ENCODE peak calls at places on chromosomes 16 and 17, in nine cellular contexts. C is GM23338, M is neural progenitor cell, K is OCI-LY7, U is PC-3, H is GM23248, B is MM.1S, N is hepatocyte, R is HCT116. Y is an unnamed sample.

GRCh38 chr17:63702223-63702577 is 2.3 kb upstream of the LIMD2 start:
- DNase-seq in H (no peak), K (peak), R (no peak), M (no peak), B (no peak), U (no peak), C (no peak), N (no peak), Y (no peak)

GRCh38 chr17:67819722-67820121 is 5.6 kb upstream of the BPTF start:
- DNase-seq in C (no peak), H (no peak), K (no peak), M (no peak), B (no peak), R (no peak), U (no peak), N (no peak), Y (no peak)

GRCh38 chr17:61400786-61401279 is 1.2 kb downstream of the TBX2 start:
- DNase-seq in R (no peak), U (no peak), H (peak), K (no peak), M (peak), C (no peak), N (no peak), B (no peak), Y (peak)

GRCh38 chr17:10063730-10064221 is 134.6 kb downstream of the GAS7 start:
- DNase-seq in H (peak), N (peak), K (no peak), C (no peak), U (no peak), B (no peak), R (no peak), M (no peak), Y (no peak)

GRCh38 chr16:24037335-24037734 is 201.6 kb downstream of the PRKCB start:
- DNase-seq in N (no peak), M (no peak), U (no peak), R (no peak), H (no peak), C (no peak), K (no peak), B (no peak), Y (no peak)

GRCh38 chr17:77420804-77421634 is 280.2 kb downstream of the SEC14L1 start:
- DNase-seq in K (peak), R (no peak), U (no peak), C (peak), B (no peak), N (peak), H (peak), M (peak), Y (peak)

GRCh38 chr16:70508752-70509151 is 14.6 kb downstream of the COG4 start:
- DNase-seq in M (no peak), U (peak), R (no peak), B (peak), C (no peak), H (no peak), K (peak), N (no peak), Y (no peak)

GRCh38 chr16:3190949-3191353 is 2.9 kb downstream of the OR1F1 start:
- DNase-seq in B (no peak), K (no peak), M (peak), H (no peak), R (no peak), N (no peak), U (no peak), C (no peak), Y (no peak)

GRCh38 chr17:28476076-28476475 is 2.6 kb downstream of the SLC13A2 start:
- DNase-seq in C (no peak), B (no peak), M (no peak), U (no peak), N (no peak), H (no peak), K (no peak), R (no peak), Y (no peak)

GRCh38 chr16:20520103-20520502 is 56.1 kb downstream of the ACSM2B start:
- DNase-seq in B (no peak), C (no peak), N (no peak), U (no peak), M (no peak), K (no peak), H (no peak), R (no peak), Y (no peak)

GRCh38 chr17:79632432-79632735 is 21.5 kb upstream of the RBFOX3 start:
- DNase-seq in M (no peak), K (no peak), B (no peak), C (no peak), N (no peak), R (no peak), H (no peak), U (no peak), Y (no peak)

GRCh38 chr17:9120471-9120870 is 99.2 kb downstream of the NTN1 start:
- DNase-seq in K (no peak), C (peak), B (no peak), R (peak), H (no peak), M (peak), N (no peak), U (no peak), Y (no peak)

GRCh38 chr17:75706042-75706728 is 15.1 kb upstream of the ITGB4 start:
- DNase-seq in U (no peak), H (no peak), R (no peak), M (no peak), B (no peak), N (no peak), C (no peak), K (no peak), Y (no peak)

GRCh38 chr16:57938936-57939871 is 31.7 kb downstream of the CNGB1 start:
- DNase-seq in H (peak), N (peak), C (no peak), B (no peak), R (peak), K (no peak), M (no peak), U (peak), Y (no peak)

GRCh38 chr17:79594271-79594670 is 16.6 kb downstream of the RBFOX3 start:
- DNase-seq in U (no peak), H (no peak), C (no peak), K (no peak), N (no peak), B (no peak), M (no peak), R (no peak), Y (no peak)

GRCh38 chr17:17822189-17822978 is 14.4 kb downstream of the SREBF1 start:
- DNase-seq in N (no peak), B (no peak), M (no peak), R (no peak), K (no peak), C (no peak), U (no peak), H (peak), Y (no peak)

GRCh38 chr17:40316571-40317344 is 7.8 kb downstream of the RARA start:
- DNase-seq in N (peak), C (peak), M (peak), B (no peak), H (peak), K (no peak), R (peak), U (peak), Y (peak)

GRCh38 chr16:51181495-51181795 is 30.4 kb upstream of the SALL1 start:
- DNase-seq in H (no peak), M (peak), K (peak), B (no peak), C (peak), U (no peak), N (no peak), R (no peak), Y (no peak)

GRCh38 chr16:66580605-66581209 is 1.4 kb downstream of the CMTM2 start:
- DNase-seq in B (no peak), H (peak), C (peak), N (no peak), U (peak), M (peak), K (no peak), R (no peak), Y (no peak)

GRCh38 chr16:64375386-64375980 is 746.4 kb downstream of the CDH11 start:
- DNase-seq in N (no peak), R (no peak), U (no peak), C (no peak), H (peak), K (no peak), B (no peak), M (no peak), Y (no peak)

GRCh38 chr16:30633526-30633925 is 17.2 kb upstream of the PRR14 start:
- DNase-seq in N (no peak), U (no peak), K (no peak), M (peak), B (no peak), H (no peak), R (no peak), C (no peak), Y (no peak)

GRCh38 chr16:50676684-50677225 is 4.4 kb downstream of the SNX20 start:
- DNase-seq in K (no peak), C (no peak), H (no peak), U (no peak), R (no peak), N (no peak), B (no peak), M (no peak), Y (no peak)

GRCh38 chr17:50272711-50273653 is 1.3 kb upstream of the TMEM92 start:
- DNase-seq in C (peak), K (peak), R (no peak), N (peak), B (peak), M (peak), H (peak), U (peak), Y (peak)

GRCh38 chr17:17479209-17479608 is 2.4 kb downstream of the MED9 start:
- DNase-seq in N (no peak), H (no peak), R (no peak), B (no peak), M (no peak), K (no peak), U (no peak), C (no peak), Y (no peak)

GRCh38 chr16:65249768-65250167 is 127.9 kb upstream of the CDH11 start:
- DNase-seq in K (no peak), U (no peak), B (no peak), R (no peak), H (peak), N (peak), C (peak), M (no peak), Y (no peak)

GRCh38 chr17:58283674-58284612 is 3.2 kb upstream of the MPO start:
- DNase-seq in U (no peak), N (no peak), B (no peak), H (no peak), C (no peak), M (no peak), R (no peak), K (no peak), Y (no peak)

GRCh38 chr16:87914326-87914725 is 22.0 kb downstream of the CA5A start:
- DNase-seq in K (no peak), R (no peak), U (no peak), C (no peak), N (no peak), B (no peak), M (no peak), H (no peak), Y (no peak)

GRCh38 chr16:56779956-56780355 is 50.0 kb downstream of the NUP93 start:
- DNase-seq in N (no peak), U (no peak), M (no peak), C (no peak), R (no peak), K (no peak), H (no peak), B (no peak), Y (no peak)

GRCh38 chr16:4544483-4544882 is 5.9 kb upstream of the CDIP1 start:
- DNase-seq in N (no peak), K (no peak), H (no peak), M (no peak), C (no peak), R (no peak), B (no peak), U (no peak), Y (no peak)

GRCh38 chr17:71632328-71632727 is 488.5 kb upstream of the SOX9 start:
- DNase-seq in R (peak), K (no peak), H (peak), B (no peak), U (peak), M (no peak), C (no peak), N (no peak), Y (no peak)

GRCh38 chr16:10878644-10879498 is 1.9 kb downstream of the CIITA start:
- DNase-seq in B (peak), C (peak), N (peak), R (no peak), K (peak), U (peak), H (peak), M (peak), Y (peak)

GRCh38 chr16:15933781-15934180 is 15.6 kb upstream of the ABCC1 start:
- DNase-seq in M (no peak), N (no peak), C (no peak), R (no peak), U (no peak), K (no peak), H (no peak), B (no peak), Y (no peak)

GRCh38 chr17:15157051-15157450 is 108.1 kb downstream of the PMP22 start:
- DNase-seq in C (no peak), R (no peak), B (no peak), N (no peak), H (peak), U (no peak), K (no peak), M (no peak), Y (no peak)
- TF ChIP-seq EZH2phosphoT487 in C (no peak), R (no peak), B (no peak), N (no peak), H (no peak), U (no peak), K (no peak), M (no peak), Y (no peak)

DNA sequence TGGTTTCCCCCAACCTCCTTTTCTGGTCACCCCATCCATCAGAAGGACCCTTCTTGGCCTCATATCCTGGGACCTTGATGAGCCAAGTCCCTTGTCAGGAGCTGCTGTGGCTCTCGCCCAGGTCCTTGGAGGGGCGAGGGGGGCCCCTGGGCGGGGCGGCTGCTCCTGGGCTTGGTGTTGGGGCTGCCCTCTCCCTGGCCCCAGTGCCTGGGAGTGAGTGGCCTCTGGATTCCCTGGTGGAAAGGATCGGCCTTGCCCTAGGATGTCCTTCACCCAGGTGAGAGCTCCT is 6.2 kb upstream of the NOTUM start:
- DNase-seq in C (no peak), N (no peak), U (no peak), M (no peak), R (no peak), B (no peak), H (no peak), K (no peak), Y (no peak)
- TF ChIP-seq EZH2phosphoT487 in C (no peak), N (no peak), U (no peak), M (no peak), R (no peak), B (no peak), H (no peak), K (no peak), Y (no peak)

DNA sequence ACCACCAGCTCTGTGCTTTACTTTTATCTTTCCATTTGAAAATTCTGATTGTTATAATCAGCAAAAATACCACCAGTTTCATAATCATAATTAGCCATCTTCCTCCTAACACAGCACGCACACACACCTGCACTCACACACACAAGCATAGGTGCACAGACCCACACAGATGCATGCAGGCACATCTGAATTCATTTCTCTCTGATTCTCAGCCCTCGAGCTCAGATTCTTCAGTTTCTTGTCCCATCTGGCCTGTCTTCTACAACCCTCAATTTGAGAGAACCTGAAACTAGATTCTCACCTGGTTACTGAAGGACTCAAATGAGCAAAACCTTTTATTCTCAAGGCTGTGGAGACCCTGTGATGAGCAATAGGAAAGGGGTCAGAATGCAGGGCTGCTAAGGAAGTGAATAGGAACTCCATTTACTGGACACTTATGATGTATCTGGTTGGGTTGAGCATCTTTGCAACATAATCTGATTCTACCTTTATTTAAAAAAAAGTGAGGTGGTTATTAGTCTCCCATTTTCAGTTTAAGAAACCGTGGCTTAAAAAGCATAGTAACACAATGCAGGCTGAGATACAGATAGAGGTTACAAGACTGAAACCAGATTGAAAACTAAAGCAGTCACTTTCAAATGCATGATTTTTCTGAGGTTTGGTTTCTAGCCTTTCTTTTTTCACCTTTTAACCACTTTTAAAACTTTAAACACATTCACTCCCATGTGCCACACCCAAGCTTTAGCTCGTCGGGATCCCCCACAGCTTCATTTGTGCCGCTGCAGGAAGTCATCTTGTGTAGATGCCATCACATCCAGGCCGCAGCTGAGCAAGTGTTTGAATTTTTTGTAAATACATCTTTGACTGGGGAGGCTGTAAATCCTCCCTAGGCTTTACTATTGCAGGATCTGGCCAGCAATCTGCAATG is 9.4 kb downstream of the KRT33A start:
- DNase-seq in K (no peak), B (peak), N (no peak), R (no peak), M (no peak), H (no peak), U (no peak), C (no peak), Y (no peak)
- TF ChIP-seq EZH2phosphoT487 in K (no peak), B (no peak), N (no peak), R (no peak), M (no peak), H (no peak), U (no peak), C (no peak), Y (no peak)

DNA sequence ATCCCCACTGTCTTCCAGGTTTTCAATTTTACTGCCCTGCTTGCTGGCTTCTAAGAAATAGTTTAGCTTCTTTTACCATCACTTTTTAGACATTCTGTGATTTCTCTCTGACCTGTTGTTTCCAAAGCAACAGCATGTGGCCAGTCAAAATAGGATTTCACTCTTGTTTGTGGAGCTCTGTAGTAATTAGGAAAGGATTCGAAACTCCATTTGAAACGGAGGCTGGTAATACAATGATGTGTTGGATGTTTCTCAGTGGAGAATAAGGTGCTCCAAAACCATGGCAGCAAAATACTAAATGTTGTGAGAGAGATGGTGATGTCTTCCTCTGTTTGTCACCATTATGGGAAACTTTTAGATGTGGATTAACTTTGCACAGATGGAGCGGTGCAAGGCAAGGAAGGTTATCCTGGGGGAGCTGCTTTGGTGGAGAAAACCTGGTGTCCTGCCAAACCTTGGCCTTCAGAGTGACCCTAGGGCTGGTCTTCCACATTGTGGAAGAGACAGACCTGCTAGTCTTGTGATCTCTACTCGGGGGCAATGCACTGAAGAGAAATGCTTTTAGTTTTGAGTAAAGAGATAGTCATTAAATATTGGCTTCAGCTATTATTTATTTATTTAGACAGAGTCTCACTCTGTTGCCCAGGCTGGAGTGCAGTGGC is 79.4 kb downstream of the PRKCA start:
- DNase-seq in N (no peak), C (no peak), H (no peak), M (no peak), R (no peak), B (no peak), U (no peak), K (no peak), Y (no peak)
- TF ChIP-seq EZH2phosphoT487 in N (no peak), C (no peak), H (no peak), M (no peak), R (no peak), B (no peak), U (no peak), K (no peak), Y (no peak)

DNA sequence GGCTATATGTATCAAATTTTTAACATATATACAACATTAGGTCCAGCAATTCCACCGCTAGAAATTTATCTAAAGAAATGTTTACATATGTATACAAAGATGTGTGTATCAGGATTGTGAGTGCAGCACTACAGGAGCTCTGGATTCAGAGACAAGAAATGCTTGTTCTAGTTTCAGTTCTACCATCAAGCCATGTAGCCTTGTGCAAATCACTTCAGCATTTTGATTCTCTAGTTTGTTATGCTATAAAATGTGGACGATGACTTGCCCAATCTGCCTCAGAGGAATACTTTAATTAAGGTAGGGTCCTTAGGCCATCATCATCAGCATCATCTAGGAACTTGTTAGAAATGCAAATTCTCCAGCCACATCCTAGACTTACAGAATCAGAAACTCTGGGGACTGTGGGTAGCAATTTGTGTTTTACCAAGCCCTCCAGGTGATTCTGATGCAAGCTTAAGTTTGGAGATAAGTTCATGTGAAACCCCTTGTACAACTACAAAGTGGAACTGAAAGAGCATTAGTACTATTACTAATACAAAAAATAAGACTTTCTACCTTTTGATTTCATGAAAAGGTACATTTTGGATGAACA is 131.2 kb upstream of the CORO6 start:
- DNase-seq in N (no peak), B (peak), K (peak), M (no peak), H (no peak), U (no peak), R (no peak), C (no peak), Y (no peak)
- TF ChIP-seq EZH2phosphoT487 in N (no peak), B (no peak), K (no peak), M (no peak), H (no peak), U (no peak), R (no peak), C (no peak), Y (no peak)

GRCh38 chr17:70123193-70123592 is 46.1 kb upstream of the KCNJ2 start:
- DNase-seq in M (no peak), R (no peak), H (no peak), K (no peak), C (no peak), B (no peak), U (peak), N (no peak), Y (no peak)
- TF ChIP-seq EZH2phosphoT487 in M (no peak), R (no peak), H (no peak), K (no peak), C (no peak), B (no peak), U (no peak), N (no peak), Y (no peak)

GRCh38 chr16:72935896-72936295 is 112.0 kb downstream of the ZFHX3 start:
- DNase-seq in C (no peak), M (no peak), B (no peak), K (no peak), H (no peak), U (no peak), N (no peak), R (no peak), Y (no peak)

GRCh38 chr16:72934661-72935403 is 113.1 kb downstream of the ZFHX3 start:
- DNase-seq in N (no peak), C (no peak), K (no peak), H (no peak), U (no peak), B (no peak), M (no peak), R (no peak), Y (no peak)

GRCh38 chr16:72937360-72937759 is 110.6 kb downstream of the ZFHX3 start:
- DNase-seq in U (peak), M (no peak), C (no peak), K (no peak), H (no peak), B (no peak), R (no peak), N (no peak), Y (no peak)

GRCh38 chr16:72937916-72938315 is 110.0 kb downstream of the ZFHX3 start:
- DNase-seq in N (no peak), R (no peak), C (no peak), H (peak), M (no peak), K (no peak), U (no peak), B (no peak), Y (no peak)

GRCh38 chr16:72936408-72936807 is 111.5 kb downstream of the ZFHX3 start:
- DNase-seq in R (no peak), M (no peak), N (peak), K (no peak), H (no peak), C (no peak), U (no peak), B (no peak), Y (no peak)
- TF ChIP-seq EZH2phosphoT487 in R (no peak), M (no peak), N (no peak), K (no peak), H (no peak), C (no peak), U (no peak), B (no peak), Y (no peak)

Y was measured in SK-N-SH.